ENCODE peak calls at places on chromosomes 16 and 17, in seven cellular contexts. H is MM.1S, A is K562, T is fibroblast of lung, R is H1, G is mammary epithelial cell, V is PC-3. O is an unnamed sample.

GRCh38 chr16:35631261-35631945 is 2172.0 kb downstream of the TP53TG3F start:
- DNase-seq in H (no peak), A (no peak), T (no peak), R (no peak), G (no peak), V (no peak), O (no peak)

GRCh38 chr16:6096931-6097665 is 999.5 kb upstream of the EEF2KMT start:
- DNase-seq in H (no peak), A (no peak), T (no peak), R (no peak), G (no peak), V (no peak), O (no peak)

GRCh38 chr17:41308918-41309359 is at the start of gene KRTAP16-1:
- DNase-seq in H (no peak), A (no peak), T (no peak), R (no peak), G (no peak), V (no peak), O (no peak)

GRCh38 chr17:49819651-49820050 is 28.2 kb downstream of the TAC4 start:
- DNase-seq in H (no peak), A (no peak), T (no peak), R (no peak), G (no peak), V (peak), O (no peak)

GRCh38 chr16:71637398-71637797 is 11.4 kb downstream of the MARVELD3 start:
- DNase-seq in H (no peak), A (no peak), T (no peak), R (no peak), G (no peak), V (no peak), O (peak)

GRCh38 chr17:38864636-38865398 is 5.0 kb upstream of the LASP1 start:
- DNase-seq in H (no peak), A (peak), T (peak), R (no peak), G (peak), V (no peak), O (peak)

GRCh38 chr17:60598001-60598736 is 1.8 kb upstream of the PPM1D start:
- DNase-seq in H (no peak), A (no peak), T (no peak), R (no peak), G (no peak), V (no peak), O (no peak)

GRCh38 chr17:50051082-50051576 is 4.8 kb upstream of the ITGA3 start:
- DNase-seq in H (peak), A (peak), T (peak), R (no peak), G (peak), V (peak), O (no peak)

GRCh38 chr16:4178468-4179010 is 62.3 kb upstream of the ADCY9 start:
- DNase-seq in H (no peak), A (no peak), T (no peak), R (no peak), G (no peak), V (no peak), O (no peak)

GRCh38 chr16:70738083-70738977 is 52.5 kb upstream of the MTSS2 start:
- DNase-seq in H (peak), A (peak), T (peak), R (peak), G (peak), V (peak), O (peak)

GRCh38 chr17:21419299-21420239 is 43.4 kb downstream of the KCNJ12 start:
- DNase-seq in H (no peak), A (no peak), T (no peak), R (no peak), G (no peak), V (no peak), O (no peak)

GRCh38 chr17:57570740-57571344 is 174.3 kb downstream of the CCDC182 start:
- DNase-seq in H (no peak), A (no peak), T (no peak), R (no peak), G (no peak), V (no peak), O (peak)

GRCh38 chr16:4852221-4852872 is 5.1 kb downstream of the UBN1 start:
- DNase-seq in H (no peak), A (peak), T (peak), R (no peak), G (peak), V (peak), O (no peak)

GRCh38 chr16:57815987-57816745 is 13.9 kb upstream of the KIFC3 start:
- DNase-seq in H (peak), A (peak), T (peak), R (no peak), G (peak), V (peak), O (peak)

GRCh38 chr16:3023415-3023668 is 400 bp downstream of the HCFC1R1 start:
- DNase-seq in H (peak), A (no peak), T (peak), R (no peak), G (no peak), V (peak), O (peak)

GRCh38 chr17:78769200-78769773 is 12.8 kb downstream of the CYTH1 start:
- DNase-seq in H (no peak), A (no peak), T (no peak), R (no peak), G (no peak), V (no peak), O (peak)

GRCh38 chr17:47703191-47703591 is 9.2 kb downstream of the TBKBP1 start:
- DNase-seq in H (no peak), A (no peak), T (no peak), R (no peak), G (no peak), V (no peak), O (no peak)

GRCh38 chr17:78400581-78401240 is 22.3 kb downstream of the PGS1 start:
- DNase-seq in H (no peak), A (no peak), T (no peak), R (no peak), G (peak), V (peak), O (no peak)

GRCh38 chr16:9136596-9136995 is 45.2 kb downstream of the HAPSTR1 start:
- DNase-seq in H (no peak), A (no peak), T (no peak), R (no peak), G (no peak), V (no peak), O (no peak)

GRCh38 chr16:86761117-86761971 is 183.0 kb downstream of the FOXL1 start:
- DNase-seq in H (peak), A (peak), T (peak), R (peak), G (peak), V (peak), O (peak)

GRCh38 chr16:70611785-70612303 is 34.5 kb upstream of the IL34 start:
- DNase-seq in H (no peak), A (no peak), T (no peak), R (no peak), G (no peak), V (no peak), O (peak)

GRCh38 chr16:886084-886543 is 84.7 kb downstream of the LMF1 start:
- DNase-seq in H (no peak), A (no peak), T (peak), R (peak), G (no peak), V (no peak), O (peak)

GRCh38 chr16:22291860-22292692 is 5.1 kb upstream of the POLR3E start:
- DNase-seq in H (no peak), A (peak), T (peak), R (no peak), G (no peak), V (no peak), O (no peak)

GRCh38 chr16:10741844-10742243 is 1.8 kb upstream of the NUBP1 start:
- DNase-seq in H (no peak), A (no peak), T (peak), R (no peak), G (no peak), V (no peak), O (no peak)

GRCh38 chr17:76233588-76234353 is 6.5 kb downstream of the RNF157 start:
- DNase-seq in H (no peak), A (no peak), T (no peak), R (peak), G (no peak), V (no peak), O (no peak)

GRCh38 chr16:67248401-67249177 is at the start of gene SLC9A5:
- DNase-seq in H (no peak), A (peak), T (no peak), R (peak), G (no peak), V (no peak), O (peak)

GRCh38 chr17:49487202-49487601 is 7.9 kb upstream of the NGFR start:
- DNase-seq in H (no peak), A (no peak), T (no peak), R (no peak), G (no peak), V (no peak), O (peak)

GRCh38 chr17:6666077-6666521 is 14.5 kb downstream of the C17orf100 start:
- DNase-seq in H (peak), A (peak), T (peak), R (peak), G (peak), V (peak), O (peak)

GRCh38 chr16:86476956-86477530 is 33.3 kb upstream of the FOXF1 start:
- DNase-seq in H (no peak), A (no peak), T (peak), R (no peak), G (no peak), V (no peak), O (peak)

GRCh38 chr17:57444632-57445031 is 188.3 kb downstream of the MSI2 start:
- DNase-seq in H (no peak), A (no peak), T (no peak), R (no peak), G (no peak), V (no peak), O (no peak)

GRCh38 chr16:638836-639235 is 2.7 kb upstream of the METTL26 start:
- DNase-seq in H (no peak), A (no peak), T (no peak), R (no peak), G (no peak), V (no peak), O (no peak)

GRCh38 chr17:27533874-27534815 is 77.9 kb downstream of the KSR1 start:
- DNase-seq in H (no peak), A (no peak), T (peak), R (no peak), G (peak), V (peak), O (peak)

GRCh38 chr17:75288784-75289121 is 480 bp downstream of the SLC25A19 start:
- DNase-seq in H (peak), A (peak), T (no peak), R (peak), G (no peak), V (peak), O (peak)

GRCh38 chr16:77113835-77114234 is 77.2 kb upstream of the MON1B start:
- DNase-seq in H (no peak), A (no peak), T (no peak), R (no peak), G (no peak), V (no peak), O (no peak)

GRCh38 chr17:51435641-51436091 is 175.3 kb downstream of the UTP18 start:
- DNase-seq in H (no peak), A (peak), T (no peak), R (peak), G (no peak), V (peak), O (peak)

GRCh38 chr16:74501484-74502479 is 80.5 kb upstream of the CLEC18B start:
- DNase-seq in H (no peak), A (no peak), T (no peak), R (no peak), G (no peak), V (no peak), O (no peak)

GRCh38 chr17:50794361-50794760 is 27.0 kb upstream of the ANKRD40CL start:
- DNase-seq in H (no peak), A (no peak), T (no peak), R (no peak), G (no peak), V (no peak), O (no peak)

GRCh38 chr17:3893720-3894116 is 865 bp upstream of the CAMKK1 start:
- DNase-seq in H (no peak), A (no peak), T (no peak), R (no peak), G (no peak), V (no peak), O (no peak)
- H3K4me3 ChIP-seq in H (peak), A (peak), T (no peak), R (peak), G (peak), V (peak), O (peak)

GRCh38 chr17:19531780-19532501 is 1.7 kb upstream of the SLC47A1 start:
- DNase-seq in H (no peak), A (no peak), T (no peak), R (no peak), G (no peak), V (no peak), O (no peak)

GRCh38 chr17:19534562-19535149 is 1.0 kb downstream of the SLC47A1 start:
- DNase-seq in H (no peak), A (no peak), T (no peak), R (no peak), G (peak), V (no peak), O (no peak)

GRCh38 chr17:19533036-19533717 is 477 bp upstream of the SLC47A1 start:
- DNase-seq in H (no peak), A (no peak), T (no peak), R (no peak), G (no peak), V (no peak), O (no peak)

GRCh38 chr17:19537116-19537515 is 3.5 kb downstream of the SLC47A1 start:
- DNase-seq in H (no peak), A (no peak), T (no peak), R (no peak), G (no peak), V (no peak), O (no peak)

DNA sequence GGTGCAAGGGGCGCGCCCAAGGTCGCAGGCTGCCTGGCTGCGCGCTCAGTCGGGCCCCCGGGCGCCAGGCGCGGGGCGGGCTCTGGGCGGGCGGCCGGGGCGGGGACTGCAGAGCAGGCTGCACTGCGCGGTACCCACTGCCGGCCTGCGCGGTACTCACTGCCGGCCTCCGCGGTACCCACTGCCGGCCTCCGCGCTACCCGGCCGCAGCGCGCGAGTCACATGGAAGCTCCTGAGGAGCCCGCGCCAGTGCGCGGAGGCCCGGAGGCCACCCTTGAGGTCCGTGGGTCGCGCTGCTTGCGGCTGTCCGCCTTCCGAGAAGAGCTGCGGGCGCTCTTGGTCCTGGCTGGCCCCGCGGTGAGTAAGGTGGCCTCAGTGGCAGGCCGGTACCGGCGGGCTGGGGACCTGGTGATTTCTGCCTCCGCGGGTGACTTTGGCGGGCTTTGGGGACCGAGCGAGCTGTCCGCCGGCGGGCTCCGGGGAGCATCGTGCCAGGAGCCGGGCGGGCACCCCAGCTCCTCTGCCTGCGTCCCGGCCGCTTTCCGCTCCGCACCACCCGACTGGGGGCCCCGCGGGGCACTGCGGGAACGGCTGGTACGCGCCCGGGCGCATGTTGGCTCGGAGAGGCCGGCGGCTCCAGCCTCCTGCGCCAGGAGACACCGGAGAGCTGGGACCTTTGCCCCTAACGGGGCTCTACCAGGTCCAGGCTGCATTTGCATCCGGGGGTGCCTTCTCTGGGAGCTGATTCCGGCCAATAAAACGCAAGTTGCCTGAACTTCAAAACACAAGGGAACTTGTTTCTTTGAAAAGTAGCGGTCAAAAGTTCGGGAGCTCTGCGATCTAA is at the start of gene SLC47A1:
- DNase-seq in H (peak), A (no peak), T (no peak), R (peak), G (peak), V (no peak), O (peak)
- H2AFZ ChIP-seq in H (no peak), A (no peak), T (no peak), R (no peak), G (peak), V (peak), O (peak)

GRCh38 chr16:89002851-89003830 is 26.1 kb upstream of the CBFA2T3 start:
- DNase-seq in H (no peak), A (no peak), T (no peak), R (peak), G (no peak), V (no peak), O (no peak)
- H3K4me3 ChIP-seq in H (no peak), A (peak), T (no peak), R (no peak), G (no peak), V (no peak), O (no peak)

DNA sequence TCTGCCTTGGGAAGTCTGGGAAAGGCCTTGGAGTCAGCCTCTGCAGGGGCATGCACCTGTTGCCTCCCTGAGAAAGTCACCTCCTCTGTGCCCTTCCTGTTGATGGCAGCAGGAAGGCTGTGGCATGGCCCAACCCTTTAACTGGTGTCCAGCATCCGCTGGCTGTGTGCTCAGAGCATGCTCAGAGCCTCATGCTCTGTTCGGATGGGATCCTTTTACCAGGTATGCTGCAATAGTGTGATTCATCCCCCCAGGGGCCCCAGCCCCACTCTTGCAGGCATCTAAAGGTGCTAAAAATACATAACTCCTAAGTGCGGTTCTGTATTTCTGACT is 24.9 kb downstream of the KLHL36 start:
- DNase-seq in H (no peak), A (no peak), T (no peak), R (no peak), G (peak), V (peak), O (no peak)
- H2AFZ ChIP-seq in H (no peak), A (no peak), T (no peak), R (no peak), G (no peak), V (no peak), O (no peak)

DNA sequence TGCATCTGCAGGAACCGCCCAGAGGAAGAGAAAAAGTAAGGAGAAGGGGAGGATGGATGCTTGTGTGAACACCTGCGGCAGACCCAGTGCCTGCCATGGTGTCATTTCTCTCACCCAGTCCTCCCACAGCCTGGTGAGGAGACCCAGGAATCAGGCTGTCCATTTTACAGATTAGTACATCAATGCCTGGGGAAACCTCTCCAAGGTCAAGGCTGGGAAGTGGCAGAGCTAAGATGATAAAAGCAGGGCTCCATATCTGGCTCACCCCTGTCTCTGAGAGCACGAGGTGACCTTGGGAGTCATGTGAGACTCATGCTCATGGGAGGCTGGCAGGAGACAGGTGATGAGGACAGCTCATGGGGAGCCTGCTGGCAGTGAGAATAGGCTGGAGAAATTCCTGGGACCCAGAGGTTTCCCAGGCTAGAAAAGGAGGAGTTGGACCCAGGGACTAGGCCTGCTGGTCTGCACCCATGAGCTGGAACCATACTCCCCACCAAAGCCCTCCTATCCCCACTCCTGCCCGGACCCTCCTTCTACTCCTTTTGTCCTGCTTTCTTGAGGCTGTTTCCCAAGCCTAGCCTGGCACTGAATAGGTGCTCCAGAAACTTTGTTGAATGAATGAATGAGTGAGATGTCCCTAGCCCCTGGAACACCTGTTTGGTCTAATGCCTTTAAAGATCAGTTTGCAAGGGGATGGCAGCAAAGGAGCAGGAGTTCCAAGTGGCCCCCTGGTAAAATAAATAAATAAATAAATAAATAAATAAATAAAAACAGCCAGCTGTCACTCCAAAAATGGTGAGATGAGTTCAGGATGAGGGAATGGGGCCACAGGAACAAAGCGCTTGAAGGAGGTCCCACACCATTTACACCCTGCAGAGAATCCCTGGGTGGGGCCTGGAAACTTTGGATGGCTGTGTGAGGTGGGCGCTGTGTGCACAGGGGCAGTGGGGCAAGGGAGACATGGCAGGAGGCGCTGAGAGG is 1.6 kb downstream of the ZNF629 start:
- DNase-seq in H (no peak), A (no peak), T (no peak), R (no peak), G (no peak), V (no peak), O (no peak)
- H3K4me3 ChIP-seq in H (no peak), A (peak), T (peak), R (peak), G (peak), V (peak), O (peak)

DNA sequence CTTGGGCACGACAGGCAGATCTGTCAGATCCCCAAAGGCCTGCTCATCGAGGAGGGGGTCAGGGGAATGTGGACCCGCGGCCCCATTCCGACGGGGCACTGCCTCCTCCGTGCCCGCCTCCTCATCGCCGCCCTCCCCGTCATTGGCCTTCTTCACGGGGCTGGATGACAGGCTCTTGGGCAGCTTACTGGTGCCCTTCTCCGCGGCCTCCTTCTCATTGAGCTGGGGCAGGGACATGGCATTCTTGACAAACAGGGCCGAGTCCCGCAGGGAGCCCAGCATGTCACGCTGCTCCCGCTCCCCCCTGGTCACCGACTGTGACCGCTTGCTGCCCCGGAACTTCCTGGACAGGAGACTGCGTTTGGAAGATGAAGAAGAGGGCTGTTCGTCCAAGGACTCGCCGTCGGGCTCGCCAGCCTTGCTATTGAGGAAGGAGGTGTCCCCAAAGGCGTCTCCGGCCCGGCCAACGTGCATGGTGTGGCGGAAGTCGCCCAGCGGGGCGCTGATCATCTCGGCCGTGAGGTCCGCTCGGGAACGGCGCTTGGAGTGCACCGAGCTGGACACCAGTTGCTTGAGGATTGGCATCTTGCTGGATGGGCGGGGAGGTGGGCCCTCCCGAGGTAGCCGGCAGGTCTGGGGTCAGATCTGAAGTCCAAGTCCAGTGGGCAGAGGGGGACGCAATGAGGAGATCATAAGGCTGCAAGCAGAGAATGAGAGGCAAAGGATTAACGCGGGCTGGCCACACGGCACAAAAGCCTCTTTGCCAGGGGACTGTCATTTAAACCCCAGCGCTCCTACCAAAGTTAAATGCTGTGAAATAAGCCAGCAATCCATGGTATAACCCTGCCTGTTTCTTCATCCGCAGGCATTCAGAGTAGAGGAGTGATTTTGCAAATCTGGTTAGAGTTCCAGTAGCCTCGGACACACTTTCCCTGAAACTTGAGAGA is 24.5 kb upstream of the CPSF4L start:
- DNase-seq in H (no peak), A (no peak), T (no peak), R (no peak), G (no peak), V (no peak), O (no peak)
- H2AFZ ChIP-seq in H (no peak), A (no peak), T (no peak), R (no peak), G (no peak), V (no peak), O (no peak)

O was measured in GM23338.